ENCODE peak calls at places on chromosomes 3 and 15, in eight cellular contexts. O, K, M, E, U, J, I and Z are unnamed samples.
A peak's percentile ranks its signal among the peaks of the same experiment; 100 is the strongest.

GRCh38 chr3:29695201-29695904 is 414.5 kb downstream of the RBMS3 start:
- DNase-seq in I (no peak), K (no peak), M (no peak), J (peak; percentile 74), U (no peak), E (no peak), O (peak; percentile 12), Z (peak; percentile 67)

GRCh38 chr15:92429378-92430066 is 35.8 kb downstream of the ST8SIA2 start:
- DNase-seq in M (no peak), E (peak; percentile 18), O (peak; percentile 4), U (no peak), K (no peak), I (no peak), J (peak; percentile 42), Z (peak; percentile 83)

GRCh38 chr15:101446527-101447167 is 42.9 kb downstream of the PCSK6 start:
- DNase-seq in O (no peak), M (no peak), U (no peak), E (no peak), J (no peak), I (no peak), K (no peak), Z (no peak)

GRCh38 chr3:139633511-139633910 is 44.3 kb downstream of the NMNAT3 start:
- DNase-seq in J (no peak), I (no peak), O (no peak), U (no peak), K (no peak), M (no peak), E (no peak), Z (no peak)

GRCh38 chr15:64430000-64430735 is 30.2 kb upstream of the ZNF609 start:
- DNase-seq in U (peak; percentile 9), I (no peak), O (peak; percentile 97), E (no peak), J (peak; percentile 60), M (peak; percentile 97), K (no peak), Z (peak; percentile 71)

GRCh38 chr3:72012376-72012775 is 227.4 kb upstream of the PROK2 start:
- DNase-seq in I (no peak), O (no peak), M (no peak), K (no peak), U (no peak), E (no peak), J (no peak), Z (no peak)

GRCh38 chr15:82847703-82848102 is 38.3 kb downstream of the WHAMM start:
- DNase-seq in E (no peak), O (no peak), J (no peak), U (no peak), M (no peak), K (no peak), I (no peak), Z (no peak)

GRCh38 chr15:52200831-52201365 is 9.7 kb upstream of the GNB5 start:
- DNase-seq in K (no peak), I (no peak), J (no peak), U (no peak), E (no peak), M (no peak), O (no peak), Z (no peak)

GRCh38 chr15:89642106-89642505 is 13.2 kb downstream of the KIF7 start:
- DNase-seq in E (no peak), K (no peak), U (no peak), I (no peak), O (no peak), M (no peak), J (no peak), Z (no peak)

GRCh38 chr3:100438623-100438974 is 37.3 kb downstream of the LNP1 start:
- DNase-seq in U (no peak), I (no peak), O (no peak), E (no peak), J (no peak), K (no peak), M (no peak), Z (no peak)

GRCh38 chr3:188712257-188712924 is 459.4 kb upstream of the TPRG1 start:
- DNase-seq in E (peak; percentile 41), M (peak; percentile 81), K (no peak), U (peak; percentile 5), J (peak; percentile 53), O (peak; percentile 78), I (no peak), Z (peak; percentile 49)

GRCh38 chr3:136783708-136784191 is 31.6 kb upstream of the STAG1 start:
- DNase-seq in J (no peak), M (no peak), E (no peak), U (no peak), K (no peak), O (no peak), I (no peak), Z (peak; percentile 8)

GRCh38 chr15:25240461-25241021 is 198.3 kb downstream of the UBE3A start:
- DNase-seq in E (no peak), K (no peak), M (no peak), J (no peak), O (no peak), I (no peak), U (no peak), Z (no peak)

GRCh38 chr15:51260262-51260661 is 78.1 kb downstream of the CYP19A1 start:
- DNase-seq in K (no peak), M (no peak), J (no peak), U (no peak), E (no peak), I (no peak), O (no peak), Z (peak; percentile 36)

GRCh38 chr15:29686445-29687203 is 135.6 kb downstream of the TJP1 start:
- DNase-seq in E (no peak), U (no peak), M (no peak), J (no peak), K (no peak), I (no peak), O (no peak), Z (no peak)

GRCh38 chr3:23669541-23670255 is 136.1 kb upstream of the UBE2E1 start:
- DNase-seq in U (no peak), O (no peak), J (no peak), E (no peak), M (no peak), I (no peak), K (no peak), Z (no peak)

GRCh38 chr3:54891540-54891897 is 36.3 kb downstream of the LRTM1 start:
- DNase-seq in E (peak; percentile 79), O (peak; percentile 76), U (peak; percentile 83), K (peak; percentile 37), J (peak; percentile 82), I (no peak), M (peak; percentile 2), Z (peak; percentile 98)